ENCODE peak calls at places on chromosomes 11 and 22, in four cellular contexts. One of them, this sample, is unnamed.
A peak's percentile ranks its signal among the peaks of the same experiment; 100 is the strongest.

GRCh38 chr22:38454361-38455062 is 487 bp downstream of the KCNJ4 start:
- DNase-seq in AG08396: no peak
- DNase-seq in A172: no peak
- DNase-seq in NCI-H446 treated with DMSO at 0.1 percent for 48 hours: no peak
- DNase-seq in this sample: no peak

GRCh38 chr22:29394931-29395581 is 6.7 kb upstream of the AP1B1 start:
- DNase-seq in A172: peak; percentile 60
- DNase-seq in NCI-H446 treated with DMSO at 0.1 percent for 48 hours: peak; percentile 58
- DNase-seq in AG08396: peak; percentile 79
- DNase-seq in this sample: peak; percentile 60

GRCh38 chr11:133408936-133409335 is 123.4 kb downstream of the OPCML start:
- DNase-seq in AG08396: no peak
- DNase-seq in A172: no peak
- DNase-seq in NCI-H446 treated with DMSO at 0.1 percent for 48 hours: no peak
- DNase-seq in this sample: no peak

GRCh38 chr11:23097906-23098305 is 237.6 kb upstream of the CCDC179 start:
- DNase-seq in AG08396: no peak
- DNase-seq in A172: no peak
- DNase-seq in NCI-H446 treated with DMSO at 0.1 percent for 48 hours: no peak
- DNase-seq in this sample: no peak

GRCh38 chr11:9753031-9753430 is 89.2 kb downstream of the SWAP70 start:
- DNase-seq in A172: peak; percentile 57
- DNase-seq in AG08396: peak; percentile 54
- DNase-seq in NCI-H446 treated with DMSO at 0.1 percent for 48 hours: no peak
- DNase-seq in this sample: no peak

GRCh38 chr11:33808228-33808828 is 34.0 kb upstream of the FBXO3 start:
- DNase-seq in AG08396: peak; percentile 70
- DNase-seq in NCI-H446 treated with DMSO at 0.1 percent for 48 hours: peak; percentile 55
- DNase-seq in A172: peak; percentile 79
- DNase-seq in this sample: peak; percentile 85

GRCh38 chr11:118290923-118291322 is 13.6 kb upstream of the CD3E start:
- DNase-seq in NCI-H446 treated with DMSO at 0.1 percent for 48 hours: no peak
- DNase-seq in AG08396: no peak
- DNase-seq in A172: no peak
- DNase-seq in this sample: no peak

GRCh38 chr11:11329062-11329806 is 23.8 kb downstream of the CSNK2A3 start:
- DNase-seq in AG08396: no peak
- DNase-seq in A172: no peak
- DNase-seq in NCI-H446 treated with DMSO at 0.1 percent for 48 hours: no peak
- DNase-seq in this sample: no peak

GRCh38 chr11:3164540-3165151 is 464 bp downstream of the OSBPL5 start:
- DNase-seq in AG08396: peak; percentile 45
- DNase-seq in A172: no peak
- DNase-seq in NCI-H446 treated with DMSO at 0.1 percent for 48 hours: no peak
- DNase-seq in this sample: no peak

GRCh38 chr11:123755344-123755743 is 1.0 kb upstream of the OR6X1 start:
- DNase-seq in NCI-H446 treated with DMSO at 0.1 percent for 48 hours: no peak
- DNase-seq in A172: no peak
- DNase-seq in AG08396: no peak
- DNase-seq in this sample: no peak

GRCh38 chr11:130599073-130599654 is 150.7 kb downstream of the ADAMTS15 start:
- DNase-seq in AG08396: peak; percentile 41
- DNase-seq in A172: no peak
- DNase-seq in NCI-H446 treated with DMSO at 0.1 percent for 48 hours: no peak
- DNase-seq in this sample: no peak